ENCODE peak calls at places on chromosomes 16 and 17, in ten cellular contexts. H is choroid plexus epithelial cell; R is tibial nerve; A is pancreas; F is sciatic nerve; S is A549; X is H54; N is activated CD4-positive, alpha-beta T cell treated with anti-CD3 and anti-CD28 coated beads for 1 hour; Z is breast epithelium; O is Peyer's patch. C is an unnamed sample.

GRCh38 chr16:67516296-67517177 is 12.1 kb upstream of the RIPOR1 start:
- DNase-seq in H (peak; percentile 24), R (no peak), A (no peak), F (no peak), S (peak; percentile 44), X (no peak), N (no peak), Z (no peak), O (no peak), C (no peak)

GRCh38 chr16:89815639-89816348 is 653 bp downstream of the FANCA start:
- DNase-seq in H (no peak), R (no peak), A (no peak), F (no peak), S (peak; percentile 38), X (peak; percentile 29), N (no peak), Z (no peak), O (no peak), C (no peak)

GRCh38 chr17:4498461-4499397 is at the start of gene SPNS2:
- DNase-seq in H (peak; percentile 39), R (no peak), A (peak; percentile 47), F (peak; percentile 69), S (peak; percentile 55), X (peak; percentile 90), N (peak; percentile 49), Z (no peak), O (peak; percentile 56), C (no peak)

GRCh38 chr17:80104321-80104955 is 3.1 kb downstream of the GAA start:
- DNase-seq in H (peak; percentile 20), R (no peak), A (no peak), F (no peak), S (no peak), X (peak; percentile 97), N (no peak), Z (no peak), O (no peak), C (no peak)

GRCh38 chr17:48513653-48514482 is 16.9 kb downstream of the HOXB1 start:
- DNase-seq in H (no peak), R (no peak), A (no peak), F (no peak), S (no peak), X (no peak), N (no peak), Z (no peak), O (no peak), C (no peak)

GRCh38 chr17:21036361-21036881 is 6.4 kb downstream of the USP22 start:
- DNase-seq in H (peak; percentile 60), R (no peak), A (no peak), F (no peak), S (no peak), X (no peak), N (no peak), Z (no peak), O (no peak), C (no peak)

GRCh38 chr17:36728030-36728991 is 126.9 kb downstream of the MRM1 start:
- DNase-seq in H (no peak), R (no peak), A (no peak), F (no peak), S (no peak), X (no peak), N (no peak), Z (no peak), O (no peak), C (no peak)

GRCh38 chr17:18006495-18007239 is 32.3 kb downstream of the ATPAF2 start:
- DNase-seq in H (no peak), R (no peak), A (no peak), F (no peak), S (no peak), X (no peak), N (no peak), Z (no peak), O (no peak), C (no peak)